ENCODE peak calls at places on chromosomes 6 and 20, in eight cellular contexts. V, S, Q, Z, W, D, O and X are unnamed samples. For H3K36me3, the result is how much of the 10 kb centered on the place peaks cover.

GRCh38 chr20:59145926-59146800 is 17.5 kb upstream of the ZNF831 start:
- DNase-seq in Z (no peak), S (no peak), W (no peak), O (no peak), V (no peak), Q (no peak), D (no peak), X (no peak)

GRCh38 chr20:44736170-44737021 is 9.3 kb upstream of the KCNK15 start:
- DNase-seq in O (peak), W (peak), Z (peak), D (peak), V (peak), Q (peak), S (peak), X (peak)

GRCh38 chr20:62236200-62236599 is 2.1 kb upstream of the OSBPL2 start:
- DNase-seq in S (no peak), O (no peak), Z (no peak), D (no peak), V (no peak), W (no peak), Q (no peak), X (no peak)

GRCh38 chr6:19180348-19181073 is 656.7 kb upstream of the ID4 start:
- DNase-seq in S (peak), D (no peak), O (no peak), W (no peak), V (no peak), Z (no peak), Q (no peak), X (no peak)

GRCh38 chr6:98136333-98136732 is 698.0 kb upstream of the POU3F2 start:
- DNase-seq in S (no peak), V (no peak), O (no peak), Q (no peak), Z (no peak), W (no peak), D (no peak), X (no peak)

GRCh38 chr20:38049800-38050199 is 16.3 kb downstream of the RPRD1B start:
- DNase-seq in D (no peak), Q (no peak), V (peak), Z (no peak), W (no peak), O (no peak), S (peak), X (peak)

GRCh38 chr20:56606174-56606945 is 22.7 kb upstream of the TFAP2C start:
- DNase-seq in S (no peak), D (no peak), Q (peak), W (no peak), V (peak), Z (no peak), O (no peak), X (no peak)

GRCh38 chr20:3804254-3804751 is 8.2 kb downstream of the CDC25B start:
- DNase-seq in D (no peak), Z (no peak), V (peak), W (no peak), Q (no peak), S (peak), O (no peak), X (no peak)

GRCh38 chr20:13220857-13221297 is at the start of gene ISM1:
- DNase-seq in S (no peak), V (peak), Q (no peak), Z (peak), O (peak), W (peak), D (peak), X (no peak)

GRCh38 chr20:13221313-13221672 is 219 bp downstream of the ISM1 start:
- DNase-seq in D (no peak), S (no peak), Z (no peak), V (no peak), W (no peak), Q (no peak), O (no peak), X (no peak)

GRCh38 chr20:13219327-13220193 is 1.5 kb upstream of the ISM1 start:
- DNase-seq in D (peak), S (no peak), V (no peak), W (no peak), Z (no peak), O (peak), Q (no peak), X (no peak)

GRCh38 chr20:13221673-13222318 is 722 bp downstream of the ISM1 start:
- DNase-seq in Q (peak), W (peak), D (peak), S (peak), Z (peak), O (peak), V (peak), X (peak)

GRCh38 chr20:13220194-13220856 is 749 bp upstream of the ISM1 start:
- DNase-seq in V (peak), S (peak), Z (peak), O (peak), D (peak), W (no peak), Q (no peak), X (peak)
- TF ChIP-seq EZH2 in V (peak), S (peak), Z (peak), O (no peak), D (peak), W (no peak), Q (no peak), X (peak)

DNA sequence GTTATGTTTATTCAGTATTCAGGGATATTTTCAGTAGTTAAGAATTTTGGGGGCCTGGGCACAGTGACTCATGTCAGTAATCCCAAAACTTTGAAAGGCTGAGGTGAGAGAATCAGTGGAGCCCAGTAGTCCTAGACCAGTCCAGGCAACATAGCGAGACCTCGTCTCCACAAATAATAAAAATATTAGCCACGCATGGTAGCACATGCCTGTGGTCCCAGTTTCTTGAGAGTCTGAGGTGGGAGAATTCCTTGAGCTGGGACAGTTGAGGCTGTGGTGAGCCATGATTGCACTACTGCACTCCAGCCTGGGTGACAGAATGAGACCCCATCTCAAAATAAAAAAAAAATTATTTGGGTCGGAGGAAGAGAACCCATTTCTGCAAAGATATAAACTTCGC is 20.3 kb downstream of the ADGRG6 start:
- DNase-seq in Q (no peak), S (no peak), W (no peak), O (no peak), Z (no peak), D (no peak), V (no peak), X (no peak)
- H3K36me3 ChIP-seq in Q (under half), S (under half), W (under half), O (under half), Z (under half), D (under half), V (under half), X (under half)

GRCh38 chr6:30897882-30898281 is 10.1 kb upstream of the GTF2H4 start:
- DNase-seq in D (no peak), Z (no peak), O (no peak), Q (no peak), S (no peak), V (no peak), W (no peak), X (no peak)
- TF ChIP-seq CTCF in D (no peak), Z (no peak), O (peak), Q (no peak), S (no peak), V (no peak), W (no peak), X (no peak)

GRCh38 chr20:49482621-49483017 is at the start of gene KCNB1:
- DNase-seq in Z (peak), Q (no peak), V (peak), W (peak), D (peak), O (peak), S (peak), X (peak)
- TF ChIP-seq EZH2 in Z (no peak), Q (no peak), V (no peak), W (no peak), D (no peak), O (no peak), S (no peak), X (no peak)